ENCODE peak calls at places on chromosomes 4 and X, in five cellular contexts. Q is heart left ventricle; B is GM12865; M is CD8-positive, alpha-beta T cell; U is K562. O is an unnamed sample.

GRCh38 chr4:14110407-14110806 is 482.9 kb upstream of the BOD1L1 start:
- DNase-seq in Q (no peak), B (no peak), M (no peak), U (no peak), O (no peak)

GRCh38 chr4:147732516-147733193 is 767 bp downstream of the ARHGAP10 start:
- DNase-seq in Q (peak; percentile 39), B (peak; percentile 44), M (no peak), U (no peak), O (no peak)

GRCh38 chr4:149708513-149709175 is 107.0 kb downstream of the IQCM start:
- DNase-seq in Q (no peak), B (no peak), M (no peak), U (no peak), O (no peak)

GRCh38 chr4:136302566-136302965 is 1229.7 kb downstream of the PCDH18 start:
- DNase-seq in Q (no peak), B (no peak), M (no peak), U (no peak), O (no peak)

GRCh38 chr4:139018971-139019758 is 3.6 kb downstream of the NOCT start:
- DNase-seq in Q (no peak), B (no peak), M (no peak), U (no peak), O (no peak)

GRCh38 chr4:169142906-169143305 is 127.8 kb downstream of the SH3RF1 start:
- DNase-seq in Q (no peak), B (no peak), M (no peak), U (no peak), O (no peak)

GRCh38 chr4:118032691-118033090 is 1.6 kb upstream of the NDST3 start:
- DNase-seq in Q (no peak), B (no peak), M (no peak), U (no peak), O (no peak)

GRCh38 chrX:49915352-49916222 is 6.8 kb upstream of the CLCN5 start:
- DNase-seq in Q (no peak), B (peak; percentile 52), M (peak; percentile 5), U (peak; percentile 49), O (peak; percentile 64)

GRCh38 chr4:67762091-67762490 is 7.9 kb upstream of the GNRHR start:
- DNase-seq in Q (no peak), B (peak; percentile 69), M (no peak), U (no peak), O (no peak)

GRCh38 chr4:153790962-153791551 is 2.2 kb upstream of the SFRP2 start:
- DNase-seq in Q (no peak), B (no peak), M (no peak), U (no peak), O (no peak)

GRCh38 chr4:153788419-153789276 is at the start of gene SFRP2:
- DNase-seq in Q (no peak), B (no peak), M (no peak), U (no peak), O (no peak)

GRCh38 chr4:153792007-153792892 is 3.4 kb upstream of the SFRP2 start:
- DNase-seq in Q (peak; percentile 34), B (no peak), M (no peak), U (peak; percentile 30), O (peak; percentile 43)

GRCh38 chr4:153788064-153788418 is 842 bp downstream of the SFRP2 start:
- DNase-seq in Q (no peak), B (no peak), M (no peak), U (no peak), O (no peak)

GRCh38 chr4:153789741-153790651 is 1.1 kb upstream of the SFRP2 start:
- DNase-seq in Q (no peak), B (no peak), M (no peak), U (no peak), O (no peak)
- H3K4me3 ChIP-seq in Q (no peak overlapping the region), B (no peak overlapping the region), M (peak overlapping the region; percentile 37), U (no peak overlapping the region), O (no peak overlapping the region)

GRCh38 chrX:151722241-151722846 is 6.5 kb downstream of the FATE1 start:
- DNase-seq in Q (no peak), B (no peak), M (no peak), U (peak; percentile 59), O (peak; percentile 66)
- TF ChIP-seq CTCF in Q (no peak), B (no peak), M (no peak), U (peak; percentile 81), O (peak; percentile 33)

DNA sequence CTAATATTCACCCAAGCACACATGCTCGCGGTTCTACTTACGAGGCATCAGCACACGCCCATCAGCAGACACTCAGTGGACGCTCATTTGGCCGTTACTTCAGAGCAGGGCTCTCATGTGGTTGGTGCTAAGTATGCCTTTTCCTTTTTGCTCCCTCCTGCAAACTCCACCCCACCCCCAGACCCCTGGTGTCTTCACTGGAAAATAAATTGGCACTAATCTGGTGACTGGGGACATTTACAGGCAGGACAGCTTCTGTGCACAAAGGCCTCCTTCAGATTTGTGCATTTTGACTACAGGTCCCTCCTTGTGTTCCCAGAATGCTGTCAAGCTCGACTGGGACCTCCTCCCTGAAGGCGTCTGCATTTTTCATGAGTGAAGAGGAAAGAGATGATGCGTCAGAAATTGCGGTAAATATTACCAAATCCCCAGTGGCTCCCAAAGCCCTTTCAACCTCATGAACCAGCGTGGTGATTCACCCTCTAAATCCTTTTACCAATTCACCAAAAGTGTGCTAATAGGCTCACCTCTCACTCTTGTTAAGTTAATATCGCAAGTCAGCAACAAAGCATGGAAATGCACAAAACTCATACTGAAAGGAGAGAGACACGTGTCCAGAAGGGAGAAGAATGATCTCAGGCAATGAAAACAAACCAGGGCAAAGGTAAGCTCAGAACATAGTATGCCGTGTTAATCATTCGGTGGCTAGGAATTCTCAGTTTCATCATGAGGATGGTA is 119.0 kb downstream of the NKX6-1 start:
- DNase-seq in Q (no peak), B (no peak), M (no peak), U (no peak), O (peak; percentile 77)
- H3K4me3 ChIP-seq in Q (no peak overlapping the region), B (no peak overlapping the region), M (no peak overlapping the region), U (no peak overlapping the region), O (no peak overlapping the region)

DNA sequence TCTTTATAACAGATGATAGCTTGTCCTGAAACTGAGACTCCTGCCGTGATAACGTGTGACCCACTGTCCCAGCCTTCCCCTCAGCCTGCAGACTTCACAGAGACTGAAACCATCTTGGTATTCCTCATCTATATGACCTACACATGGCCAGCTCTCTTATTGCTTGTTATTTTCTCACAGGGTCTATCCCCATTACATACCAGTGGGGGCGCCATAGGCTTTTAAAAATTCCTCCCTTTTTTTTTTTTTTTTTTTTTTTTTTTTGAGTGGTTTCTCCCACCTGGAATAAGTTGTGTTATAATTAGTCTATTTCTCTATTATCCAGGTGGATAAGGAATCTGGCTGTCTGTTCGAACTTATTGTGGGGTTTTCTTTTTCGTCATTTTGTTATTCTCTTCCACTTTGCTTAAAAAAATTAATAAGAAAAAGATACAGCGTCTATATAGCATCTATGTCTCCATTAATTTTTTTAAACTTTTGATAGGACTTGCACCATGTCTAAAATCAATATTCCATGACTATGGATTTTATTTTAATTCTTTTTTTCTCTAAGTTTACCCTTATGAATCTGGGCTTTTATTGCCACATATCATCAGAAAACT is 47.2 kb downstream of the GYG2 start:
- DNase-seq in Q (no peak), B (peak; percentile 1), M (no peak), U (no peak), O (peak; percentile 20)
- TF ChIP-seq CTCF in Q (no peak), B (peak; percentile 18), M (no peak), U (no peak), O (peak; percentile 18)

GRCh38 chrX:3286196-3286920 is 60.1 kb downstream of the MXRA5 start:
- DNase-seq in Q (no peak), B (no peak), M (no peak), U (no peak), O (no peak)
- H3K4me3 ChIP-seq in Q (no peak overlapping the region), B (no peak overlapping the region), M (no peak overlapping the region), U (no peak overlapping the region), O (no peak overlapping the region)

GRCh38 chr4:24550773-24551172 is 33.6 kb downstream of the DHX15 start:
- DNase-seq in Q (no peak), B (no peak), M (no peak), U (no peak), O (no peak)

GRCh38 chr4:24557036-24558022 is 27.0 kb downstream of the DHX15 start:
- DNase-seq in Q (no peak), B (no peak), M (no peak), U (no peak), O (peak; percentile 40)

GRCh38 chr4:24547979-24548378 is 36.4 kb downstream of the DHX15 start:
- DNase-seq in Q (no peak), B (no peak), M (no peak), U (no peak), O (no peak)

DNA sequence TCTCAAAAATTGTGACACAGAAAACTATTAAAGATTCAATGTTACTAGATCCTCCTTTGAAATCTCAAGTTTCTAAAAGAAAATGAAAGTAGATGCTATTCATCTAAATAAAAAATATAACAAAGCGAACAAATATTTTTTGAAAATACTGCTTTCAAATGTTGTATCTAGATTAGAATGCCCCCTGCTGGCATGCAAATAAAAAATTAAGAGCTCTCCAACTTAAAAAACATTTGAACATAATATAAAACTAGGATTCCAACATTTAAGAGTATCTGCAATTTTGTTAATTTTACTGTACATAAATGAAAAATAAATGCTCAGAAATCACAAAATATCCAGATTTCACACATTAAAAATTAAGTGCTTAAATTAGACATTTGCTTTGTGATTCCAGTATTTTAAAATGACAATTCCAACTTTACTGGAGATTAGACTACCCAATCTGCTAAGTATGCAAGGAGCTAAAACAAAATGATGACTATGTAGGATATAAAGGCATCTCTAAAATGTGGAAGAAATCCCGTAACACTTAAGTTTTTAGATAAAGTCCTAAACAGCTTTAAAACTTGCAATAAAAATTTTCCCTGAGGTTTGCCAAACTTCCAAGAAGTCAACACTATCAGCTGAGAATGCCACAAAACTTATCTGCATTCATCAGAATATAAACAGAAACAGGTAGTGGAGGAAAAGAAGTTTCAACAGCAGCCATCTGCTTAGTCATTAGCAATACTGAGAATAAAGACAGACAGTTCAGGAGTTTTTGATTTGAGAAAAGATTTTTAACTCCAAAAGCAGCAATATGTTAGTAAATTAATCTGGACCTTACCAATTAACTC is 32.6 kb downstream of the DHX15 start:
- DNase-seq in Q (no peak), B (no peak), M (no peak), U (no peak), O (peak; percentile 36)
- TF ChIP-seq CTCF in Q (peak; percentile 19), B (no peak), M (peak; percentile 57), U (no peak), O (no peak)

DNA sequence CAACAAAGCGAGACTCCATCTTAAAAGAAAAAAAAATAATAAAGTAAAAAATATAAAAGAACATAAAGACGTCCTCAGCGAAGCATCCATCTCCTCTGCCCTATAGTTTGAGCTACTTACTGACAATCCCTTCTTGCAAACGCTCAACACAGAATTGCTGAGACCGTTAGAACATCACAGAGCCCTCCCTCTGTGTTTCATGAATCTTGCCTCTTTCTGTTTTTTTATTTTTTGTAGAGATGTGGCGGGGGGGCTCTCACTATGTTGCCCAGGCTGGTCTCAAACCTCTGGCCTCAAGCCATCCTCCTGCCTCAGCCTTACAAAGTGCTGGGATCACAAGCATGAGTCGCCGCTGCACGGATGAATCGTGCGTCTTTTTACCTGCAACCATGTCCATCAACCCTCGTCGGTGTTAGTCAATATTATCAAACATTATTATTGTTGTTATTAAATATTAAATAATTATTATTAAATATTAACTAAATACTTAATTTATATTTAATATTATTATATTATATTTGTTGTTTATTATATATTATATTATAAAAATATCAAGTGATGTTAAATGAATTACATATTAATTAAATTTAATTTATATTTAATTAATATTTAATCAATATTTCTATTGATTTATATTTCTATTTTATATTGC is 200.7 kb downstream of the CRLF2 start:
- DNase-seq in Q (no peak), B (no peak), M (no peak), U (no peak), O (peak; percentile 3)
- H3K4me3 ChIP-seq in Q (no peak overlapping the region), B (no peak overlapping the region), M (no peak overlapping the region), U (no peak overlapping the region), O (no peak overlapping the region)